ENCODE peak calls at places on chromosomes 12 and 14, in four cellular contexts. One of them, this sample, is unnamed.

GRCh38 chr12:31324845-31325523 is 966 bp downstream of the SINHCAF start:
- DNase-seq in fibroblast of the aortic adventitia: peak; percentile 56
- DNase-seq in adrenal gland: peak; percentile 69
- DNase-seq in coronary artery: peak; percentile 77
- DNase-seq in this sample: peak; percentile 70

GRCh38 chr12:92396647-92397258 is 251.1 kb upstream of the BTG1 start:
- DNase-seq in fibroblast of the aortic adventitia: peak; percentile 57
- DNase-seq in adrenal gland: peak; percentile 45
- DNase-seq in coronary artery: no peak
- DNase-seq in this sample: peak; percentile 78

GRCh38 chr14:90785474-90785873 is 30.8 kb downstream of the TTC7B start:
- DNase-seq in coronary artery: peak; percentile 47
- DNase-seq in fibroblast of the aortic adventitia: no peak
- DNase-seq in adrenal gland: no peak
- DNase-seq in this sample: peak; percentile 32

GRCh38 chr14:66070542-66071319 is 415.4 kb upstream of the CCDC196 start:
- DNase-seq in fibroblast of the aortic adventitia: peak; percentile 28
- DNase-seq in adrenal gland: peak; percentile 47
- DNase-seq in coronary artery: no peak
- DNase-seq in this sample: peak; percentile 35

GRCh38 chr12:124992874-124993567 is 424 bp upstream of the BRI3BP start:
- DNase-seq in coronary artery: no peak
- DNase-seq in fibroblast of the aortic adventitia: peak; percentile 30
- DNase-seq in adrenal gland: no peak
- DNase-seq in this sample: peak; percentile 41

GRCh38 chr12:101108130-101108529 is 101.9 kb downstream of the SLC5A8 start:
- DNase-seq in coronary artery: no peak
- DNase-seq in adrenal gland: no peak
- DNase-seq in fibroblast of the aortic adventitia: no peak
- DNase-seq in this sample: no peak

GRCh38 chr12:10354502-10354901 is 35.3 kb downstream of the KLRK1 start:
- DNase-seq in coronary artery: no peak
- DNase-seq in fibroblast of the aortic adventitia: no peak
- DNase-seq in adrenal gland: no peak
- DNase-seq in this sample: peak; percentile 55

GRCh38 chr12:32662665-32663064 is 16.4 kb upstream of the DNM1L start:
- DNase-seq in fibroblast of the aortic adventitia: no peak
- DNase-seq in adrenal gland: no peak
- DNase-seq in coronary artery: no peak
- DNase-seq in this sample: no peak

GRCh38 chr12:124311292-124312109 is 16.6 kb downstream of the RFLNA start:
- DNase-seq in coronary artery: no peak
- DNase-seq in adrenal gland: no peak
- DNase-seq in fibroblast of the aortic adventitia: no peak
- DNase-seq in this sample: no peak

GRCh38 chr12:119990382-119990874 is 1.4 kb downstream of the BICDL1 start:
- DNase-seq in adrenal gland: no peak
- DNase-seq in fibroblast of the aortic adventitia: no peak
- DNase-seq in coronary artery: no peak
- DNase-seq in this sample: no peak

GRCh38 chr12:124656214-124656516 is 88.8 kb upstream of the NCOR2 start:
- DNase-seq in fibroblast of the aortic adventitia: no peak
- DNase-seq in coronary artery: no peak
- DNase-seq in adrenal gland: no peak
- DNase-seq in this sample: no peak

GRCh38 chr12:6952860-6953416 is 1.8 kb downstream of the PTPN6 start:
- DNase-seq in coronary artery: no peak
- DNase-seq in adrenal gland: no peak
- DNase-seq in fibroblast of the aortic adventitia: no peak
- DNase-seq in this sample: no peak

GRCh38 chr12:72274926-72275325 is 2.8 kb downstream of the TRHDE start:
- DNase-seq in fibroblast of the aortic adventitia: peak; percentile 24
- DNase-seq in coronary artery: no peak
- DNase-seq in adrenal gland: no peak
- DNase-seq in this sample: peak; percentile 4

GRCh38 chr14:102155150-102155549 is 15.5 kb downstream of the WDR20 start:
- DNase-seq in coronary artery: no peak
- DNase-seq in fibroblast of the aortic adventitia: peak; percentile 63
- DNase-seq in adrenal gland: no peak
- DNase-seq in this sample: peak; percentile 63

GRCh38 chr12:121295123-121295745 is 1.3 kb downstream of the CAMKK2 start:
- DNase-seq in fibroblast of the aortic adventitia: no peak
- DNase-seq in coronary artery: peak; percentile 49
- DNase-seq in adrenal gland: no peak
- DNase-seq in this sample: no peak

GRCh38 chr14:101152855-101153254 is 249.3 kb upstream of the RTL1 start:
- DNase-seq in adrenal gland: no peak
- DNase-seq in fibroblast of the aortic adventitia: no peak
- DNase-seq in coronary artery: peak; percentile 64
- DNase-seq in this sample: no peak

GRCh38 chr12:106066726-106067325 is 71.9 kb downstream of the NUAK1 start:
- DNase-seq in fibroblast of the aortic adventitia: no peak
- DNase-seq in adrenal gland: no peak
- DNase-seq in coronary artery: no peak
- DNase-seq in this sample: no peak

GRCh38 chr12:3135522-3136461 is 58.6 kb downstream of the TSPAN9 start:
- DNase-seq in fibroblast of the aortic adventitia: peak; percentile 84
- DNase-seq in coronary artery: no peak
- DNase-seq in adrenal gland: peak; percentile 39
- DNase-seq in this sample: peak; percentile 85

GRCh38 chr12:125114365-125115141 is 49.3 kb downstream of the AACS start:
- DNase-seq in fibroblast of the aortic adventitia: no peak
- DNase-seq in coronary artery: no peak
- DNase-seq in adrenal gland: no peak
- DNase-seq in this sample: no peak

GRCh38 chr14:72883963-72884362 is 9.9 kb downstream of the DPF3 start:
- DNase-seq in fibroblast of the aortic adventitia: peak; percentile 41
- DNase-seq in coronary artery: no peak
- DNase-seq in adrenal gland: no peak
- DNase-seq in this sample: peak; percentile 93

GRCh38 chr12:27840229-27840999 is 60.4 kb upstream of the MANSC4 start:
- DNase-seq in fibroblast of the aortic adventitia: peak; percentile 28
- DNase-seq in adrenal gland: no peak
- DNase-seq in coronary artery: no peak
- DNase-seq in this sample: peak; percentile 35

GRCh38 chr14:31208546-31209424 is 1.2 kb upstream of the HECTD1 start:
- DNase-seq in coronary artery: no peak
- DNase-seq in fibroblast of the aortic adventitia: no peak
- DNase-seq in adrenal gland: no peak
- DNase-seq in this sample: no peak

GRCh38 chr12:78519422-78519821 is 345.2 kb upstream of the SYT1 start:
- DNase-seq in fibroblast of the aortic adventitia: no peak
- DNase-seq in coronary artery: no peak
- DNase-seq in adrenal gland: no peak
- DNase-seq in this sample: no peak

GRCh38 chr14:93105362-93105761 is 10.4 kb downstream of the ITPK1 start:
- DNase-seq in coronary artery: no peak
- DNase-seq in adrenal gland: no peak
- DNase-seq in fibroblast of the aortic adventitia: peak; percentile 51
- DNase-seq in this sample: peak; percentile 71

GRCh38 chr14:56153271-56153670 is 35.1 kb downstream of the PELI2 start:
- DNase-seq in adrenal gland: no peak
- DNase-seq in fibroblast of the aortic adventitia: no peak
- DNase-seq in coronary artery: no peak
- DNase-seq in this sample: no peak

GRCh38 chr12:50087995-50088394 is 2.9 kb downstream of the SMARCD1 start:
- DNase-seq in adrenal gland: no peak
- DNase-seq in fibroblast of the aortic adventitia: peak; percentile 78
- DNase-seq in coronary artery: no peak
- DNase-seq in this sample: peak; percentile 92

GRCh38 chr14:68211886-68212285 is 392.3 kb downstream of the RAD51B start:
- DNase-seq in fibroblast of the aortic adventitia: no peak
- DNase-seq in coronary artery: no peak
- DNase-seq in adrenal gland: no peak
- DNase-seq in this sample: no peak

GRCh38 chr14:68208218-68208617 is 388.6 kb downstream of the RAD51B start:
- DNase-seq in adrenal gland: no peak
- DNase-seq in coronary artery: no peak
- DNase-seq in fibroblast of the aortic adventitia: peak; percentile 90
- DNase-seq in this sample: peak; percentile 46

GRCh38 chr14:68211421-68211820 is 391.8 kb downstream of the RAD51B start:
- DNase-seq in adrenal gland: no peak
- DNase-seq in coronary artery: no peak
- DNase-seq in fibroblast of the aortic adventitia: peak; percentile 22
- DNase-seq in this sample: peak; percentile 19

GRCh38 chr14:68208726-68209125 is 389.1 kb downstream of the RAD51B start:
- DNase-seq in adrenal gland: no peak
- DNase-seq in fibroblast of the aortic adventitia: peak; percentile 32
- DNase-seq in coronary artery: no peak
- DNase-seq in this sample: no peak

DNA sequence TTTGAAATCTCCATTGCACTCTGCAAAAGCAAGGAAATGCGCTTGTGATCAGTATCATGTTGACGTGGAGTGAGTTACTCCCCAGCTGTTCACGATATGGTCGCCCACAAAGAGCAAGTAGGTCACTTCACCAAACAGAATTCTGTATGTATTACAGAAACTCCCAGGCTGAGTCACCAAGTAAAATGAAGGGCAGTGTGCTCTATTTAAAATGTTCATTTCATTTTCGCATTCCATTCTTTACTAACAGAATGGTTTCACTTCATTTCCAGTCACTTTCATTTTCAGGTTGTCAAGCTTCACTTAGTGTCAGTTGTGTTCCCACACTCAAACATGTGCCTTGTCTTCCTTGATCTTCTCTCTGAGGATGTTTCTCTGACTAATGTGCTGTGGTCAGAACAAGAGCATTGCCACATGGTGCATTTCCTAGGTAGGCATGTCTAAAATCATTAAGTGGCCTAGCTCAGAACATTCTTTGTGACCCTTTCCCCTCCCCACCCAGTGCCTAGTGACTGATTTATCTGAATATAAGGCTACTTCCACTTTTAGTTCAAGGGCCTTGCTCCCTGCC is 391.2 kb downstream of the RAD51B start:
- DNase-seq in coronary artery: no peak
- DNase-seq in adrenal gland: peak; percentile 26
- DNase-seq in fibroblast of the aortic adventitia: peak; percentile 92
- DNase-seq in this sample: peak; percentile 95
- H3K4me3 ChIP-seq in coronary artery: peak overlapping the region; percentile 53
- H3K4me3 ChIP-seq in adrenal gland: no peak overlapping the region
- H3K4me3 ChIP-seq in fibroblast of the aortic adventitia: no peak overlapping the region
- H3K4me3 ChIP-seq in this sample: no peak overlapping the region

DNA sequence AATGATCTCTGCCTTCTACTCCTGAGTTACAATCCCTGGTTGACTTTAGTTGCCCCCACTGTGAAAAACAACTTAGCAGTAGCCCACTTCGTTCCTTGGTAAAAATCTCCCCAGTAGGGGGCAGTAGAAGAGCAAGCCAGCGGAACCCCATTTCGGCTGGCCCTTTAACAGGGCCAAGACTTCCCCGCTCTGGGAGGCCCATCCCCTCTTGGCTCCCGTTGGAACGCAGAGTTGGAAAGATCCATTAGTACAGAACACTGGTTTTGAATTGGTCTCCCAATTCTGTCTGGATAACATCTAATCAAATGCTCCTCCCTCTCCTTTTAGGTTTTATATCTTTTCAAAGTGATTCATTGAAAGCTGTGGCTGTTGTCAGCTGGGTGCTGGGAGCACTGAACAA is 1133.3 kb downstream of the BCL11B start:
- DNase-seq in coronary artery: no peak
- DNase-seq in fibroblast of the aortic adventitia: peak; percentile 5
- DNase-seq in adrenal gland: peak; percentile 24
- DNase-seq in this sample: no peak
- TF ChIP-seq CTCF in coronary artery: no peak
- TF ChIP-seq CTCF in fibroblast of the aortic adventitia: no peak
- TF ChIP-seq CTCF in adrenal gland: peak; percentile 38
- TF ChIP-seq CTCF in this sample: no peak

DNA sequence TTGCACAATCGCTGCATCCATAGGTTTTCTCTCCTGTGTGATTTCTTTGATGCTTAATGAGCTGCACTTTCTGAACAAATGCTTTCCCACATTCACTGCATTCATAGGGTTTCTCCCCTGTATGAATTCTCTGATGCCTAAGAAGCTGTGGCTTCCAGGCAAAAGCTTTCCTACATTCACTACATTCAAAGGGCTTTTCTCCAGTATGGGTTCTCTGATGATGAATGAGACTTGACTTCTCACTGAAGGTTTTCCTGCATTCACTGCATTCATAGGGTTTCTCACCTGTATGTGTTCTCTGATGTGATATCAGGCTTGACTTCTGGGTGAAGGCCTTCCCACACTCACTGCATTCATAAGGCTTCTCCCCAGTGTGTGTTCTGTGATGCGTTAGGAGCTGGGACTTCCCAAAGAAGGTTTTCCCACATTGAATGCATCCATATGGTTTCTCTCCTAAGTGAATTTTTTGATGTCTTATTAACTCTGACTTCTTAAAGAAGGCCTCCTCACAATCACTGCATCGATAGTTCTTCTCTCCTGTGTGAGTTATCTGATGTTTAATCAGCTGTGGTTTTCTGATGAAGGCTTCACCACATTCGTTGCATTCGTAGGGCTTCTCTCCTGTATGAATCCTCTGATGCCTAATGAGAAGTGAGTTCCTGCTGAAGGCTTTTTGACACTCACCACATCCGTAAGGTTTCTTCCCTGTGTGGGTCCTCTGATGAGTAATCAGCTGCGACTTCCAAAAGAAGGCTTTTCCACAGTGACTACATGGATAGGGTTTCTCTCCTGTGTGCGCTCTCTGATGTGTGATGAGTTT is 30.3 kb downstream of the ZNF605 start:
- DNase-seq in adrenal gland: no peak
- DNase-seq in fibroblast of the aortic adventitia: peak; percentile 2
- DNase-seq in coronary artery: no peak
- DNase-seq in this sample: no peak
- H3K4me3 ChIP-seq in adrenal gland: no peak overlapping the region
- H3K4me3 ChIP-seq in fibroblast of the aortic adventitia: no peak overlapping the region
- H3K4me3 ChIP-seq in coronary artery: peak overlapping the region; percentile 20
- H3K4me3 ChIP-seq in this sample: no peak overlapping the region

GRCh38 chr14:37591941-37592287 is 3.1 kb downstream of the FOXA1 start:
- DNase-seq in coronary artery: no peak
- DNase-seq in adrenal gland: no peak
- DNase-seq in fibroblast of the aortic adventitia: no peak
- DNase-seq in this sample: no peak
- TF ChIP-seq CTCF in coronary artery: no peak
- TF ChIP-seq CTCF in adrenal gland: no peak
- TF ChIP-seq CTCF in fibroblast of the aortic adventitia: no peak
- TF ChIP-seq CTCF in this sample: no peak

GRCh38 chr12:114744285-114744684 is 60.3 kb upstream of the TBX3 start:
- DNase-seq in fibroblast of the aortic adventitia: no peak
- DNase-seq in adrenal gland: no peak
- DNase-seq in coronary artery: no peak
- DNase-seq in this sample: no peak
- H3K4me3 ChIP-seq in fibroblast of the aortic adventitia: no peak overlapping the region
- H3K4me3 ChIP-seq in adrenal gland: no peak overlapping the region
- H3K4me3 ChIP-seq in coronary artery: no peak overlapping the region
- H3K4me3 ChIP-seq in this sample: no peak overlapping the region

DNA sequence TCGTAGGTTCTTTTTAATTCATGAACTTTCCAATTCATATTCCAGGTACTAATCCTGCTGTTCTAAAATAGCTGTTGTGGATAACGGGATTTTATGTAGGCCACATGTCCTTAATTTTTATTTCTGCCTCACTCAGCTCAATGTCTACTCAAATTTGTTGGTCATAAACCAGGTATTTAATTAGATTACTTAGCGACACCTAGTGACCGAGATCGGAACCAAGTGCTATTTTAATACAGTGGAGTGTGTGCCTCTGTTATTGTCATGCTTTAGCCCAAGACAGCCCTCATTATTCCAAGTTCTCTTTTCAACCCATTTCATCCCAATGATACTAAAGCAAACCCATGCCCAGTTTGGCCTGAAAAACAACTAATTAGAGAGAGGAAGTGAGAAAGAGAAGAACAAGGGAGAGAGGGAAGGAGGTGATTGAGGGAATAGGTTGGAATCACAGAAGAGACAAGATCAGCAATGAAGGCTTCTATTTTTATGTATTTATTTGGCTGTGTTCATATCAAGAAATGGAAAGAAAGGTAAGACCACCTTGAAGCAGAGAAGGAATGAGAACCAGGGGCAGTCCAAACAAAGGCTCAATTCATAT is 45.9 kb upstream of the IFNG-AS1 start:
- DNase-seq in fibroblast of the aortic adventitia: peak; percentile 86
- DNase-seq in adrenal gland: peak; percentile 69
- DNase-seq in coronary artery: no peak
- DNase-seq in this sample: peak; percentile 82
- TF ChIP-seq CTCF in fibroblast of the aortic adventitia: peak; percentile 63
- TF ChIP-seq CTCF in adrenal gland: peak; percentile 87
- TF ChIP-seq CTCF in coronary artery: peak; percentile 66
- TF ChIP-seq CTCF in this sample: peak; percentile 49